ENCODE peak calls at places on chromosomes 1 and 21, in six cellular contexts. One of them, this sample, is unnamed.

GRCh38 chr1:25433389-25434186 is 2.9 kb downstream of the MACO1 start:
- DNase-seq in right lobe of liver: no peak
- DNase-seq in kidney: no peak
- DNase-seq in ureter: no peak
- DNase-seq in heart left ventricle: no peak
- DNase-seq in amniotic epithelial cell: no peak
- DNase-seq in this sample: peak; percentile 7

GRCh38 chr1:12369258-12369657 is 139.4 kb downstream of the VPS13D start:
- DNase-seq in amniotic epithelial cell: no peak
- DNase-seq in kidney: no peak
- DNase-seq in right lobe of liver: no peak
- DNase-seq in heart left ventricle: no peak
- DNase-seq in ureter: no peak
- DNase-seq in this sample: no peak

GRCh38 chr1:1599919-1600860 is at the start of gene FNDC10:
- DNase-seq in heart left ventricle: peak; percentile 48
- DNase-seq in ureter: no peak
- DNase-seq in amniotic epithelial cell: no peak
- DNase-seq in right lobe of liver: no peak
- DNase-seq in kidney: no peak
- DNase-seq in this sample: no peak

GRCh38 chr1:244322791-244323521 is 128.8 kb downstream of the ADSS2 start:
- DNase-seq in amniotic epithelial cell: peak; percentile 98
- DNase-seq in heart left ventricle: no peak
- DNase-seq in kidney: no peak
- DNase-seq in right lobe of liver: peak; percentile 19
- DNase-seq in ureter: peak; percentile 68
- DNase-seq in this sample: peak; percentile 98

GRCh38 chr21:35635261-35635660 is 425.1 kb downstream of the SETD4 start:
- DNase-seq in kidney: no peak
- DNase-seq in right lobe of liver: no peak
- DNase-seq in ureter: no peak
- DNase-seq in heart left ventricle: no peak
- DNase-seq in amniotic epithelial cell: peak; percentile 86
- DNase-seq in this sample: peak; percentile 77

GRCh38 chr1:107622975-107623374 is 342.0 kb downstream of the VAV3 start:
- DNase-seq in amniotic epithelial cell: no peak
- DNase-seq in heart left ventricle: no peak
- DNase-seq in ureter: no peak
- DNase-seq in kidney: no peak
- DNase-seq in right lobe of liver: no peak
- DNase-seq in this sample: no peak

GRCh38 chr1:232650433-232650832 is 20.5 kb upstream of the SIPA1L2 start:
- DNase-seq in heart left ventricle: no peak
- DNase-seq in ureter: no peak
- DNase-seq in kidney: no peak
- DNase-seq in amniotic epithelial cell: no peak
- DNase-seq in right lobe of liver: no peak
- DNase-seq in this sample: no peak

GRCh38 chr1:8347635-8348034 is 29.7 kb downstream of the SLC45A1 start:
- DNase-seq in amniotic epithelial cell: no peak
- DNase-seq in ureter: no peak
- DNase-seq in right lobe of liver: no peak
- DNase-seq in heart left ventricle: no peak
- DNase-seq in kidney: no peak
- DNase-seq in this sample: no peak

GRCh38 chr1:205939690-205940330 is 3.4 kb downstream of the SLC26A9 start:
- DNase-seq in amniotic epithelial cell: peak; percentile 15
- DNase-seq in ureter: no peak
- DNase-seq in heart left ventricle: no peak
- DNase-seq in right lobe of liver: no peak
- DNase-seq in kidney: no peak
- DNase-seq in this sample: no peak

GRCh38 chr1:73761559-73761958 is 436.4 kb downstream of the LRRIQ3 start:
- DNase-seq in right lobe of liver: no peak
- DNase-seq in kidney: no peak
- DNase-seq in heart left ventricle: no peak
- DNase-seq in amniotic epithelial cell: no peak
- DNase-seq in ureter: no peak
- DNase-seq in this sample: no peak

GRCh38 chr1:205319081-205320018 is 2.2 kb downstream of the NUAK2 start:
- DNase-seq in kidney: peak; percentile 77
- DNase-seq in right lobe of liver: peak; percentile 87
- DNase-seq in amniotic epithelial cell: peak; percentile 84
- DNase-seq in ureter: peak; percentile 81
- DNase-seq in heart left ventricle: no peak
- DNase-seq in this sample: peak; percentile 88

GRCh38 chr1:174795806-174796205 is 203.9 kb upstream of the CACYBP start:
- DNase-seq in heart left ventricle: no peak
- DNase-seq in kidney: no peak
- DNase-seq in ureter: no peak
- DNase-seq in right lobe of liver: no peak
- DNase-seq in amniotic epithelial cell: no peak
- DNase-seq in this sample: peak; percentile 48

GRCh38 chr1:10965621-10966226 is 46.7 kb upstream of the TARDBP start:
- DNase-seq in amniotic epithelial cell: peak; percentile 9
- DNase-seq in right lobe of liver: no peak
- DNase-seq in heart left ventricle: no peak
- DNase-seq in ureter: no peak
- DNase-seq in kidney: no peak
- DNase-seq in this sample: peak; percentile 3

GRCh38 chr21:39175154-39175553 is 8.1 kb downstream of the PSMG1 start:
- DNase-seq in kidney: no peak
- DNase-seq in amniotic epithelial cell: peak; percentile 21
- DNase-seq in ureter: no peak
- DNase-seq in heart left ventricle: no peak
- DNase-seq in right lobe of liver: no peak
- DNase-seq in this sample: no peak

GRCh38 chr1:94628174-94628843 is 86.8 kb upstream of the F3 start:
- DNase-seq in amniotic epithelial cell: no peak
- DNase-seq in ureter: no peak
- DNase-seq in right lobe of liver: no peak
- DNase-seq in heart left ventricle: no peak
- DNase-seq in kidney: no peak
- DNase-seq in this sample: no peak

GRCh38 chr1:83554174-83554573 is 444.8 kb downstream of the TTLL7 start:
- DNase-seq in ureter: no peak
- DNase-seq in kidney: no peak
- DNase-seq in heart left ventricle: no peak
- DNase-seq in right lobe of liver: no peak
- DNase-seq in amniotic epithelial cell: no peak
- DNase-seq in this sample: no peak

GRCh38 chr1:181482521-181483083 is 715 bp upstream of the CACNA1E start:
- DNase-seq in heart left ventricle: peak; percentile 66
- DNase-seq in right lobe of liver: no peak
- DNase-seq in amniotic epithelial cell: no peak
- DNase-seq in ureter: no peak
- DNase-seq in kidney: peak; percentile 78
- DNase-seq in this sample: peak; percentile 27

GRCh38 chr1:242242983-242243382 is 244.1 kb upstream of the MAP1LC3C start:
- DNase-seq in right lobe of liver: no peak
- DNase-seq in heart left ventricle: no peak
- DNase-seq in ureter: no peak
- DNase-seq in amniotic epithelial cell: no peak
- DNase-seq in kidney: no peak
- DNase-seq in this sample: no peak

GRCh38 chr21:45295576-45296365 is 8.1 kb upstream of the POFUT2 start:
- DNase-seq in ureter: peak; percentile 43
- DNase-seq in right lobe of liver: no peak
- DNase-seq in amniotic epithelial cell: peak; percentile 90
- DNase-seq in kidney: peak; percentile 73
- DNase-seq in heart left ventricle: no peak
- DNase-seq in this sample: peak; percentile 84

GRCh38 chr1:22174446-22174845 is 31.5 kb upstream of the WNT4 start:
- DNase-seq in right lobe of liver: no peak
- DNase-seq in amniotic epithelial cell: no peak
- DNase-seq in kidney: no peak
- DNase-seq in ureter: no peak
- DNase-seq in heart left ventricle: no peak
- DNase-seq in this sample: no peak

GRCh38 chr1:65233757-65234156 is 75.6 kb upstream of the DNAJC6 start:
- DNase-seq in ureter: no peak
- DNase-seq in kidney: no peak
- DNase-seq in amniotic epithelial cell: no peak
- DNase-seq in heart left ventricle: no peak
- DNase-seq in right lobe of liver: no peak
- DNase-seq in this sample: no peak

GRCh38 chr1:31376374-31377134 is 3.7 kb upstream of the FABP3 start:
- DNase-seq in amniotic epithelial cell: peak; percentile 88
- DNase-seq in heart left ventricle: no peak
- DNase-seq in kidney: no peak
- DNase-seq in right lobe of liver: no peak
- DNase-seq in ureter: no peak
- DNase-seq in this sample: peak; percentile 92

GRCh38 chr1:183210678-183211077 is 24.6 kb downstream of the LAMC2 start:
- DNase-seq in ureter: no peak
- DNase-seq in right lobe of liver: no peak
- DNase-seq in heart left ventricle: no peak
- DNase-seq in amniotic epithelial cell: no peak
- DNase-seq in kidney: no peak
- DNase-seq in this sample: no peak

GRCh38 chr1:98211271-98211840 is 290.5 kb upstream of the DPYD start:
- DNase-seq in amniotic epithelial cell: peak; percentile 19
- DNase-seq in ureter: no peak
- DNase-seq in kidney: no peak
- DNase-seq in right lobe of liver: no peak
- DNase-seq in heart left ventricle: no peak
- DNase-seq in this sample: no peak

GRCh38 chr1:222897527-222898190 is 82.8 kb downstream of the DISP1 start:
- DNase-seq in heart left ventricle: no peak
- DNase-seq in amniotic epithelial cell: peak; percentile 62
- DNase-seq in right lobe of liver: no peak
- DNase-seq in kidney: no peak
- DNase-seq in ureter: no peak
- DNase-seq in this sample: peak; percentile 57

GRCh38 chr1:218475275-218475674 is 130.1 kb downstream of the TGFB2 start:
- DNase-seq in ureter: no peak
- DNase-seq in right lobe of liver: no peak
- DNase-seq in amniotic epithelial cell: peak; percentile 16
- DNase-seq in heart left ventricle: no peak
- DNase-seq in kidney: no peak
- DNase-seq in this sample: peak; percentile 63

GRCh38 chr1:41496080-41497055 is 11.9 kb upstream of the EDN2 start:
- DNase-seq in kidney: peak; percentile 98
- DNase-seq in amniotic epithelial cell: peak; percentile 72
- DNase-seq in heart left ventricle: peak; percentile 91
- DNase-seq in right lobe of liver: peak; percentile 66
- DNase-seq in ureter: peak; percentile 91
- DNase-seq in this sample: peak; percentile 73

GRCh38 chr1:43199093-43199726 is 27.1 kb downstream of the CFAP57 start:
- DNase-seq in right lobe of liver: no peak
- DNase-seq in amniotic epithelial cell: no peak
- DNase-seq in heart left ventricle: no peak
- DNase-seq in kidney: no peak
- DNase-seq in ureter: no peak
- DNase-seq in this sample: no peak

GRCh38 chr21:45152265-45152746 is 77.9 kb downstream of the ADARB1 start:
- DNase-seq in heart left ventricle: peak; percentile 72
- DNase-seq in ureter: peak; percentile 48
- DNase-seq in amniotic epithelial cell: no peak
- DNase-seq in right lobe of liver: peak; percentile 51
- DNase-seq in kidney: no peak
- DNase-seq in this sample: no peak

GRCh38 chr1:95118019-95118499 is 904 bp downstream of the TLCD4 start:
- DNase-seq in kidney: no peak
- DNase-seq in right lobe of liver: no peak
- DNase-seq in amniotic epithelial cell: no peak
- DNase-seq in ureter: no peak
- DNase-seq in heart left ventricle: no peak
- DNase-seq in this sample: peak; percentile 3

GRCh38 chr21:31201144-31201543 is 142.9 kb downstream of the TIAM1 start:
- DNase-seq in amniotic epithelial cell: no peak
- DNase-seq in right lobe of liver: no peak
- DNase-seq in kidney: no peak
- DNase-seq in heart left ventricle: no peak
- DNase-seq in ureter: no peak
- DNase-seq in this sample: peak; percentile 28

GRCh38 chr1:224433671-224434446 is 738 bp downstream of the WDR26 start:
- DNase-seq in amniotic epithelial cell: peak; percentile 19
- DNase-seq in right lobe of liver: peak; percentile 60
- DNase-seq in ureter: peak; percentile 57
- DNase-seq in kidney: peak; percentile 88
- DNase-seq in heart left ventricle: peak; percentile 73
- DNase-seq in this sample: peak; percentile 41

GRCh38 chr1:114032271-114033218 is 53.3 kb downstream of the OLFML3 start:
- DNase-seq in kidney: no peak
- DNase-seq in ureter: no peak
- DNase-seq in right lobe of liver: no peak
- DNase-seq in heart left ventricle: no peak
- DNase-seq in amniotic epithelial cell: peak; percentile 80
- DNase-seq in this sample: peak; percentile 82

GRCh38 chr1:102047724-102048123 is 51.0 kb upstream of the OLFM3 start:
- DNase-seq in right lobe of liver: no peak
- DNase-seq in amniotic epithelial cell: no peak
- DNase-seq in ureter: no peak
- DNase-seq in kidney: no peak
- DNase-seq in heart left ventricle: no peak
- DNase-seq in this sample: no peak